ENCODE peak calls at places on chromosomes 3 and 15, in five cellular contexts. M is colonic mucosa, U is WERI-Rb-1, N is Peyer's patch, O is HCT116. X is an unnamed sample.

GRCh38 chr15:52858388-52859176 is 68.4 kb upstream of the ONECUT1 start:
- DNase-seq in U (no peak), N (no peak), O (no peak), M (no peak), X (no peak)

GRCh38 chr3:134371542-134372324 is 2.5 kb downstream of the AMOTL2 start:
- DNase-seq in N (no peak), U (no peak), O (no peak), M (no peak), X (peak; percentile 51)

GRCh38 chr3:184663756-184664155 is 48.1 kb downstream of the MAGEF1 start:
- DNase-seq in O (no peak), M (no peak), U (no peak), N (no peak), X (peak; percentile 31)

GRCh38 chr3:132659000-132659369 is 624 bp downstream of the ACAD11 start:
- DNase-seq in N (no peak), O (no peak), U (no peak), M (no peak), X (no peak)

GRCh38 chr3:114089675-114090074 is 33.1 kb downstream of the QTRT2 start:
- DNase-seq in U (peak; percentile 32), N (no peak), M (no peak), O (no peak), X (no peak)

GRCh38 chr3:50436063-50436674 is 67.3 kb downstream of the CACNA2D2 start:
- DNase-seq in M (peak; percentile 81), O (peak; percentile 19), U (peak; percentile 78), N (peak; percentile 85), X (peak; percentile 96)

GRCh38 chr3:4752201-4753072 is 226.8 kb upstream of the BHLHE40 start:
- DNase-seq in O (no peak), U (peak; percentile 94), M (peak; percentile 75), N (peak; percentile 70), X (no peak)

GRCh38 chr15:40984963-40985362 is 31.7 kb downstream of the CHAC1 start:
- DNase-seq in N (no peak), O (no peak), U (no peak), M (no peak), X (no peak)

GRCh38 chr3:12662593-12663310 is 1.2 kb downstream of the RAF1 start:
- DNase-seq in U (peak; percentile 24), O (no peak), M (peak; percentile 51), N (peak; percentile 64), X (peak; percentile 58)

GRCh38 chr15:25742008-25742407 is 121.1 kb downstream of the ATP10A start:
- DNase-seq in M (no peak), O (no peak), U (no peak), N (no peak), X (no peak)

GRCh38 chr3:142647856-142648255 is 51.7 kb downstream of the PLS1 start:
- DNase-seq in N (no peak), M (peak; percentile 70), U (no peak), O (peak; percentile 32), X (no peak)

GRCh38 chr3:16942955-16943354 is 58.2 kb downstream of the PLCL2 start:
- DNase-seq in N (no peak), O (no peak), U (no peak), M (no peak), X (no peak)

GRCh38 chr3:123169492-123169929 is 32.2 kb upstream of the SEC22A start:
- DNase-seq in M (no peak), O (no peak), N (no peak), U (peak; percentile 90), X (no peak)

GRCh38 chr3:53718462-53718861 is 127.8 kb downstream of the CHDH start:
- DNase-seq in M (no peak), U (no peak), O (no peak), N (no peak), X (peak; percentile 67)

GRCh38 chr3:31895471-31895870 is 85.6 kb downstream of the OSBPL10 start:
- DNase-seq in O (no peak), M (no peak), U (no peak), N (no peak), X (no peak)

GRCh38 chr3:13543251-13543650 is 5.7 kb upstream of the FBLN2 start:
- DNase-seq in N (no peak), U (no peak), M (peak; percentile 40), O (no peak), X (peak; percentile 53)

GRCh38 chr3:66489577-66489976 is 11.2 kb downstream of the LRIG1 start:
- DNase-seq in U (no peak), O (no peak), N (no peak), M (no peak), X (no peak)

GRCh38 chr3:174397848-174398247 is 461.3 kb upstream of the NAALADL2 start:
- DNase-seq in M (no peak), U (no peak), N (no peak), O (peak; percentile 22), X (no peak)

GRCh38 chr3:108185536-108185935 is 36.7 kb downstream of the IFT57 start:
- DNase-seq in N (no peak), O (no peak), M (no peak), U (no peak), X (no peak)

GRCh38 chr3:152298393-152299242 is 29.9 kb downstream of the MBNL1 start:
- DNase-seq in U (no peak), O (no peak), M (peak; percentile 74), N (peak; percentile 61), X (no peak)

GRCh38 chr15:47720555-47720954 is 3.2 kb downstream of the SEMA6D start:
- DNase-seq in O (no peak), M (no peak), U (peak; percentile 29), N (no peak), X (no peak)

GRCh38 chr3:172709776-172710708 is 825 bp downstream of the NCEH1 start:
- DNase-seq in M (peak; percentile 54), N (peak; percentile 68), O (no peak), U (peak; percentile 20), X (peak; percentile 53)

GRCh38 chr3:45644467-45645201 is 44.6 kb upstream of the SACM1L start:
- DNase-seq in U (no peak), N (no peak), M (no peak), O (no peak), X (no peak)

GRCh38 chr3:67561995-67562394 is 92.4 kb downstream of the SUCLG2 start:
- DNase-seq in O (no peak), N (no peak), M (no peak), U (no peak), X (no peak)

GRCh38 chr15:66701422-66702034 is 508 bp upstream of the SMAD6 start:
- DNase-seq in N (no peak), O (peak; percentile 27), U (peak; percentile 64), M (peak; percentile 75), X (no peak)

GRCh38 chr3:113096158-113096893 is 105.5 kb downstream of the GTPBP8 start:
- DNase-seq in N (no peak), O (no peak), U (no peak), M (no peak), X (no peak)

GRCh38 chr3:45608885-45609284 is 14.3 kb downstream of the LIMD1 start:
- DNase-seq in O (no peak), N (no peak), U (no peak), M (no peak), X (no peak)

GRCh38 chr3:16884748-16885587 is at the start of gene PLCL2:
- DNase-seq in O (no peak), N (peak; percentile 77), M (peak; percentile 63), U (peak; percentile 63), X (peak; percentile 81)

GRCh38 chr3:183781246-183781645 is 44.1 kb downstream of the MAP6D1 start:
- DNase-seq in U (no peak), O (no peak), N (no peak), M (no peak), X (no peak)

DNA sequence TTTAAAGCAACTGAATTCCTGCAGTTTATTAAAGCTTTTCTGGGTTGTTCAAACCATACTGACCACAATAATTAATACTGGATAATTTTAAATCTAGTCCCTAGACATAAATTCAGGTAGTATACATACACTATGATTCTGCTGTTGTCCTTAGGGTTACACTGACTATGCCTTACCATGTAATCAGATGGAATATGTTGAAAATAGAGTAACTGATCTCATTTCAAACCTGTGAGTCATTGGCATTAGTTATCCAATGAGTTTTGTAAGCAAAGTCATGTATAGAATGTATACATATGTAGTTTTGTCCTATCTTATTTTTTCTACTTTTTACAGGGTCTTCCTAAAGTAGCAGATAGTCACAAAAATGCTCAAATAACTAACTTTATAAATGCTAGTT is 517.1 kb upstream of the CCDC54 start:
- DNase-seq in M (no peak), N (no peak), O (no peak), U (no peak), X (no peak)
- H3K4me3 ChIP-seq in M (no peak overlapping the region), N (no peak overlapping the region), O (no peak overlapping the region), U (no peak overlapping the region), X (no peak overlapping the region)

DNA sequence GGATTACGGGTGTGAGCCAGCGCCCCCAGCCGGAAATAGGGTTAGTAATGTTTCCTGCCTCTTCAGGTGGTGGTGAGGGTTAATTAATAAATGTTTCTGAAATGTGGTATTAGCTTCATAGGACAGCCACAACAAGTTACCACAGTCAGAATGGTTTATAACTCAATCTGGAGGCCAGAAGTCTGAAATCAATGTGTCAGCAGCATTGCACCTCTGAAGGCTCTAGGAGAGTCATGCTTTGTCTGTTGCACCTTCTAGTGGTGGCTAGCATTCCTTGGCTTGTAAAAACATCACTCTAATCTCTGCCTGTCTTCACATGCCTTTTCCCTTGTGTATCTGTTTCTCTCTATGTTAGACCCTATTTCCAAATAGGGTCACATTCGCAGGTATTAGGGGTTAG is 7.8 kb upstream of the RPSA start:
- DNase-seq in N (no peak), M (no peak), U (no peak), O (no peak), X (no peak)
- H3K36me3 ChIP-seq in N (peaks cover 67% of the 10 kb centered on the region), M (peaks cover 4% of the 10 kb centered on the region), U (peaks cover 32% of the 10 kb centered on the region), O (peaks cover 14% of the 10 kb centered on the region), X (peaks cover 12% of the 10 kb centered on the region)

DNA sequence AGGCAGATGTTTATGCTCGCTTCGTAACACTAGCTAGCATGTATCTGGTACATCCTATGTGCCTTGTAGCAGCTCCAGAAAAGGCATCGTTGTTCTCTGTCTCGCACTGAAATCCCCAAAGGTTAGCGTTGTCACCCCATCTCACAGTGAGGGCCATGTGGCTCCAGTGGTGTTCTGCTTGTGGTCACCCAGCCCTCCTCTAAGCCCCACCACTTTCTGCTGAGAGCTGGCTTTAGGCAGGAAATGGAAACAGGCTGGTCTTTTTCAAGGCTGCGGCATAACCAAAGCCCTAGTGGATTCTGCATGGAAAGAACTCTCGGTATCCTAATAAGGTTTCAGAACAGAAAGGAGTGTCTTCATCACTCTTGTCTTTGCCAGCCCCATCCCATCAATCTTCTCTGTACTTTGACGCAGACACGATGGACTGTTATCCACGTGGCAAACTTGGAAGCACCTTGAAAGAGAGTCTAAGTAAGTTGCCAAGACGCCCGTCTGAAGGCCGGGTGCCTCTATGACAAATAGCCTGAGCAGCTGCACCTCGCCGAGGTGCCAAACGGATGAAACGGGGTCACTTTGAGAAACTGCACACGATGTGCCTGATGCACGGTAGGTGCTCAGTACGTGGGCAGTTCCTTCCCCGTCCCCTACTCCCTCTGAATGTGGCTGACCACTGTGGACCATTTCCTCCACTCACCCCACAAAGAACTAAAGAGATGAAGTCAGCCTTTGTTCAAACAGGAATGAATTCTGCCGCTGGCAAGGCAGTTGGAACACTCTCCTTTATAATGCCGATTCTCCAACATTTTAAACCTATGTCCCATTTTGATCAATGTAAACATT is 57.8 kb upstream of the MEF2A start:
- DNase-seq in M (no peak), N (no peak), U (no peak), O (no peak), X (no peak)
- H3K4me3 ChIP-seq in M (no peak overlapping the region), N (no peak overlapping the region), U (no peak overlapping the region), O (no peak overlapping the region), X (no peak overlapping the region)

DNA sequence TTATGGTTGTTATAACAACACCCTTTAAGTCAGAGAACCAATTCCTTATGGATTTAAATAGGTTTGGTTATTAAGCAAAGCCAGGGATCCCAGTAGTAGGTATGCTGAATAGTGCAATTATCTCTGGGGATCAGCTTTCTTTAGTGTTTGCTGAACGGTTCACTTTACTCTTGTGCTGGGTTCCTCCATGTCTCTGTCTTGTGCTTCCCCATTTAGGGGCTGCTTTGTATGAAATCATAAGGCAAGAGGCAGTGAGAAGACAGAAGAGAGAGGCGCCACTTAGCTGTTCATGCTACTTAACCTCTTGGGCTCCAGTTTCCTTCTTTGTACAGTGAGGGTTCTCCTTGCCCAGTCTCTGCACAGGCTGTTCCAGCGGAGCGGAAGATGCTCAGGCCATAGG is 3.5 kb downstream of the ST6GAL1 start:
- DNase-seq in N (no peak), U (no peak), M (no peak), O (no peak), X (no peak)
- H3K36me3 ChIP-seq in N (no peaks in the 10 kb centered on the region), U (peaks cover 21% of the 10 kb centered on the region), M (no peaks in the 10 kb centered on the region), O (no peaks in the 10 kb centered on the region), X (peaks cover 6% of the 10 kb centered on the region)

X was measured in H7.